ENCODE peak calls at places on chromosomes 7 and 10, in seven cellular contexts. One of them, this sample, is unnamed.

GRCh38 chr7:95330194-95331003 is 6.1 kb upstream of the PON1 start:
- DNase-seq in HepG2: no peak
- DNase-seq in osteoblast: no peak
- DNase-seq in heart right ventricle: no peak
- DNase-seq in A549: no peak
- DNase-seq in GM23248: peak; percentile 63
- DNase-seq in spleen: no peak
- DNase-seq in this sample: no peak

GRCh38 chr7:151917791-151918311 is 38.4 kb upstream of the GALNTL5 start:
- DNase-seq in HepG2: no peak
- DNase-seq in osteoblast: no peak
- DNase-seq in heart right ventricle: no peak
- DNase-seq in A549: peak; percentile 55
- DNase-seq in GM23248: peak; percentile 54
- DNase-seq in spleen: no peak
- DNase-seq in this sample: no peak

GRCh38 chr7:94222516-94222915 is 172.2 kb upstream of the COL1A2 start:
- DNase-seq in HepG2: no peak
- DNase-seq in osteoblast: no peak
- DNase-seq in heart right ventricle: no peak
- DNase-seq in A549: no peak
- DNase-seq in GM23248: peak; percentile 21
- DNase-seq in spleen: no peak
- DNase-seq in this sample: no peak

GRCh38 chr10:124296121-124296812 is 122.5 kb downstream of the OAT start:
- DNase-seq in HepG2: no peak
- DNase-seq in osteoblast: peak; percentile 75
- DNase-seq in heart right ventricle: no peak
- DNase-seq in A549: no peak
- DNase-seq in GM23248: peak; percentile 22
- DNase-seq in spleen: no peak
- DNase-seq in this sample: no peak

GRCh38 chr7:30134011-30134410 is 775 bp upstream of the MTURN start:
- DNase-seq in HepG2: no peak
- DNase-seq in osteoblast: no peak
- DNase-seq in heart right ventricle: no peak
- DNase-seq in A549: no peak
- DNase-seq in GM23248: no peak
- DNase-seq in spleen: no peak
- DNase-seq in this sample: no peak

GRCh38 chr10:45561952-45562351 is 110.6 kb downstream of the ZFAND4 start:
- DNase-seq in HepG2: no peak
- DNase-seq in osteoblast: peak; percentile 15
- DNase-seq in heart right ventricle: no peak
- DNase-seq in A549: no peak
- DNase-seq in GM23248: peak; percentile 53
- DNase-seq in spleen: no peak
- DNase-seq in this sample: no peak

GRCh38 chr10:33211123-33211878 is 123.2 kb downstream of the NRP1 start:
- DNase-seq in HepG2: no peak
- DNase-seq in osteoblast: peak; percentile 83
- DNase-seq in heart right ventricle: no peak
- DNase-seq in A549: no peak
- DNase-seq in GM23248: peak; percentile 94
- DNase-seq in spleen: no peak
- DNase-seq in this sample: no peak

GRCh38 chr10:84076047-84076388 is 63.3 kb upstream of the GHITM start:
- DNase-seq in HepG2: no peak
- DNase-seq in osteoblast: peak; percentile 82
- DNase-seq in heart right ventricle: no peak
- DNase-seq in A549: no peak
- DNase-seq in GM23248: peak; percentile 82
- DNase-seq in spleen: no peak
- DNase-seq in this sample: no peak

GRCh38 chr10:95841711-95842498 is 65.9 kb upstream of the CC2D2B start:
- DNase-seq in HepG2: peak; percentile 57
- DNase-seq in osteoblast: peak; percentile 22
- DNase-seq in heart right ventricle: peak; percentile 73
- DNase-seq in A549: peak; percentile 56
- DNase-seq in GM23248: peak; percentile 67
- DNase-seq in spleen: no peak
- DNase-seq in this sample: no peak

GRCh38 chr10:71589617-71590551 is 129.7 kb downstream of the C10orf105 start:
- DNase-seq in HepG2: peak; percentile 52
- DNase-seq in osteoblast: no peak
- DNase-seq in heart right ventricle: no peak
- DNase-seq in A549: no peak
- DNase-seq in GM23248: peak; percentile 20
- DNase-seq in spleen: no peak
- DNase-seq in this sample: no peak

GRCh38 chr7:28062197-28062988 is 118.2 kb downstream of the JAZF1 start:
- DNase-seq in HepG2: peak; percentile 40
- DNase-seq in osteoblast: peak; percentile 64
- DNase-seq in heart right ventricle: peak; percentile 54
- DNase-seq in A549: peak; percentile 81
- DNase-seq in GM23248: peak; percentile 84
- DNase-seq in spleen: peak; percentile 88
- DNase-seq in this sample: no peak

GRCh38 chr7:50552921-50553320 is 12.3 kb downstream of the DDC start:
- DNase-seq in HepG2: peak; percentile 14
- DNase-seq in osteoblast: no peak
- DNase-seq in heart right ventricle: peak; percentile 17
- DNase-seq in A549: no peak
- DNase-seq in GM23248: peak; percentile 66
- DNase-seq in spleen: no peak
- DNase-seq in this sample: no peak

GRCh38 chr7:69047166-69047760 is 551.0 kb upstream of the AUTS2 start:
- DNase-seq in HepG2: no peak
- DNase-seq in osteoblast: no peak
- DNase-seq in heart right ventricle: no peak
- DNase-seq in A549: no peak
- DNase-seq in GM23248: no peak
- DNase-seq in spleen: no peak
- DNase-seq in this sample: no peak

GRCh38 chr7:29538322-29538874 is 25.2 kb upstream of the PRR15 start:
- DNase-seq in HepG2: no peak
- DNase-seq in osteoblast: no peak
- DNase-seq in heart right ventricle: no peak
- DNase-seq in A549: no peak
- DNase-seq in GM23248: no peak
- DNase-seq in spleen: no peak
- DNase-seq in this sample: no peak

GRCh38 chr7:18119985-18120384 is 92.3 kb upstream of the PRPS1L1 start:
- DNase-seq in HepG2: no peak
- DNase-seq in osteoblast: peak; percentile 30
- DNase-seq in heart right ventricle: no peak
- DNase-seq in A549: peak; percentile 7
- DNase-seq in GM23248: peak; percentile 42
- DNase-seq in spleen: no peak
- DNase-seq in this sample: no peak

GRCh38 chr10:80410122-80410521 is 1.8 kb downstream of the PRXL2A start:
- DNase-seq in HepG2: no peak
- DNase-seq in osteoblast: peak; percentile 77
- DNase-seq in heart right ventricle: no peak
- DNase-seq in A549: no peak
- DNase-seq in GM23248: no peak
- DNase-seq in spleen: no peak
- DNase-seq in this sample: no peak

GRCh38 chr7:112453505-112454171 is 3.4 kb downstream of the IFRD1 start:
- DNase-seq in HepG2: no peak
- DNase-seq in osteoblast: peak; percentile 47
- DNase-seq in heart right ventricle: no peak
- DNase-seq in A549: peak; percentile 11
- DNase-seq in GM23248: peak; percentile 85
- DNase-seq in spleen: no peak
- DNase-seq in this sample: no peak

GRCh38 chr10:50619882-50620281 is 3.9 kb downstream of the SGMS1 start:
- DNase-seq in HepG2: no peak
- DNase-seq in osteoblast: no peak
- DNase-seq in heart right ventricle: no peak
- DNase-seq in A549: no peak
- DNase-seq in GM23248: no peak
- DNase-seq in spleen: no peak
- DNase-seq in this sample: no peak

GRCh38 chr10:133128126-133129081 is 31.6 kb upstream of the KNDC1 start:
- DNase-seq in HepG2: no peak
- DNase-seq in osteoblast: peak; percentile 74
- DNase-seq in heart right ventricle: no peak
- DNase-seq in A549: no peak
- DNase-seq in GM23248: no peak
- DNase-seq in spleen: peak; percentile 75
- DNase-seq in this sample: peak; percentile 48

GRCh38 chr10:84845628-84846261 is 517.4 kb downstream of the CCSER2 start:
- DNase-seq in HepG2: peak; percentile 35
- DNase-seq in osteoblast: no peak
- DNase-seq in heart right ventricle: no peak
- DNase-seq in A549: peak; percentile 27
- DNase-seq in GM23248: no peak
- DNase-seq in spleen: no peak
- DNase-seq in this sample: no peak

GRCh38 chr7:36265720-36266119 is 112.7 kb downstream of the EEPD1 start:
- DNase-seq in HepG2: peak; percentile 40
- DNase-seq in osteoblast: no peak
- DNase-seq in heart right ventricle: peak; percentile 42
- DNase-seq in A549: no peak
- DNase-seq in GM23248: no peak
- DNase-seq in spleen: no peak
- DNase-seq in this sample: no peak
- H3K4me1 ChIP-seq in HepG2: peaks cover 65% of the 10 kb centered on the region
- H3K4me1 ChIP-seq in osteoblast: peaks cover 11% of the 10 kb centered on the region
- H3K4me1 ChIP-seq in heart right ventricle: no peaks in the 10 kb centered on the region
- H3K4me1 ChIP-seq in A549: peaks cover 67% of the 10 kb centered on the region
- H3K4me1 ChIP-seq in GM23248: peaks cover 22% of the 10 kb centered on the region
- H3K4me1 ChIP-seq in spleen: peaks cover 43% of the 10 kb centered on the region
- H3K4me1 ChIP-seq in this sample: peaks cover 10% of the 10 kb centered on the region

GRCh38 chr10:98294270-98294627 is 26.3 kb upstream of the LOXL4 start:
- DNase-seq in HepG2: no peak
- DNase-seq in osteoblast: no peak
- DNase-seq in heart right ventricle: no peak
- DNase-seq in A549: no peak
- DNase-seq in GM23248: no peak
- DNase-seq in spleen: no peak
- DNase-seq in this sample: no peak

GRCh38 chr10:98296514-98296913 is 28.5 kb upstream of the LOXL4 start:
- DNase-seq in HepG2: no peak
- DNase-seq in osteoblast: no peak
- DNase-seq in heart right ventricle: no peak
- DNase-seq in A549: no peak
- DNase-seq in GM23248: peak; percentile 42
- DNase-seq in spleen: no peak
- DNase-seq in this sample: no peak

GRCh38 chr10:98293550-98294269 is 25.7 kb upstream of the LOXL4 start:
- DNase-seq in HepG2: no peak
- DNase-seq in osteoblast: no peak
- DNase-seq in heart right ventricle: peak; percentile 60
- DNase-seq in A549: no peak
- DNase-seq in GM23248: peak; percentile 71
- DNase-seq in spleen: no peak
- DNase-seq in this sample: no peak

GRCh38 chr10:98295907-98296306 is 27.9 kb upstream of the LOXL4 start:
- DNase-seq in HepG2: no peak
- DNase-seq in osteoblast: no peak
- DNase-seq in heart right ventricle: no peak
- DNase-seq in A549: no peak
- DNase-seq in GM23248: peak; percentile 80
- DNase-seq in spleen: no peak
- DNase-seq in this sample: peak; percentile 35

GRCh38 chr10:98295401-98295811 is 27.4 kb upstream of the LOXL4 start:
- DNase-seq in HepG2: no peak
- DNase-seq in osteoblast: no peak
- DNase-seq in heart right ventricle: no peak
- DNase-seq in A549: no peak
- DNase-seq in GM23248: peak; percentile 48
- DNase-seq in spleen: no peak
- DNase-seq in this sample: no peak
- H3K4me1 ChIP-seq in HepG2: peaks cover 12% of the 10 kb centered on the region
- H3K4me1 ChIP-seq in osteoblast: peaks cover 17% of the 10 kb centered on the region
- H3K4me1 ChIP-seq in heart right ventricle: peaks cover 4% of the 10 kb centered on the region
- H3K4me1 ChIP-seq in A549: no peaks in the 10 kb centered on the region
- H3K4me1 ChIP-seq in GM23248: peaks cover 32% of the 10 kb centered on the region
- H3K4me1 ChIP-seq in spleen: no peaks in the 10 kb centered on the region
- H3K4me1 ChIP-seq in this sample: peaks cover 5% of the 10 kb centered on the region

DNA sequence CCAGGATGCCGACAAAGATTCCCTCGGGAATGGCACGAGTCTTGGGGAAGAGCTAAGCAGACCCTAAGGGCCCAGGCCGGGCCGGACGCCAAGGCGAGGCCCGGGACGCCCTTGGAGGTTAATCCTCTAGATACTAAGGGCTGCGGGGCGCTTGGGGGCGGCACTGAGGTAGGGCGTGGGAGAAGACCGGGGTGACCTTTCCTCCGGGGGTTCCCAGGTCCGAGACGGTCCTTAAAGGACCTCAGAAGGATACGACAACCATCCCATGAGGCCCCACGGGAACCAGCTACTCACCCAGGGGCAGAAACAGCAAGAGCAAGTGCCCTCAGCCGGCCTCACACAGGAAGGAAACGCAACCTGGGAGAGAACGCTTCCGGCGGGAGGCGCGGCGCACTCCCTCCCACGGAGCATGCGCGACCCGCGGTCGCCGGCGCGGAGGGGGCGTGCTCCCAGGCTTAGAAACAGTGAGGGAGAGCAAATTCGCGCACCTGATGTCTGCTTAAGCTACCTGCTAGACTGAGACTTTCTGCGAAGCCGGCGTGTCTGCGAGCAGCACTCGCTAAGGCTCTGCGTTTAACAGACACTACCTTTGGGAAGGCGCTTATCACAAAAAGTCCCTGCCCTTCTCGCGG is at the start of gene ATAD1:
- DNase-seq in HepG2: peak; percentile 86
- DNase-seq in osteoblast: peak; percentile 90
- DNase-seq in heart right ventricle: peak; percentile 82
- DNase-seq in A549: peak; percentile 93
- DNase-seq in GM23248: peak; percentile 92
- DNase-seq in spleen: peak; percentile 96
- DNase-seq in this sample: peak; percentile 77
- H3K4me1 ChIP-seq in HepG2: peaks cover 32% of the 10 kb centered on the region
- H3K4me1 ChIP-seq in osteoblast: peaks cover 12% of the 10 kb centered on the region
- H3K4me1 ChIP-seq in heart right ventricle: no peaks in the 10 kb centered on the region
- H3K4me1 ChIP-seq in A549: peaks cover 35% of the 10 kb centered on the region
- H3K4me1 ChIP-seq in GM23248: peaks cover 27% of the 10 kb centered on the region
- H3K4me1 ChIP-seq in spleen: peaks cover 32% of the 10 kb centered on the region
- H3K4me1 ChIP-seq in this sample: no peaks in the 10 kb centered on the region

DNA sequence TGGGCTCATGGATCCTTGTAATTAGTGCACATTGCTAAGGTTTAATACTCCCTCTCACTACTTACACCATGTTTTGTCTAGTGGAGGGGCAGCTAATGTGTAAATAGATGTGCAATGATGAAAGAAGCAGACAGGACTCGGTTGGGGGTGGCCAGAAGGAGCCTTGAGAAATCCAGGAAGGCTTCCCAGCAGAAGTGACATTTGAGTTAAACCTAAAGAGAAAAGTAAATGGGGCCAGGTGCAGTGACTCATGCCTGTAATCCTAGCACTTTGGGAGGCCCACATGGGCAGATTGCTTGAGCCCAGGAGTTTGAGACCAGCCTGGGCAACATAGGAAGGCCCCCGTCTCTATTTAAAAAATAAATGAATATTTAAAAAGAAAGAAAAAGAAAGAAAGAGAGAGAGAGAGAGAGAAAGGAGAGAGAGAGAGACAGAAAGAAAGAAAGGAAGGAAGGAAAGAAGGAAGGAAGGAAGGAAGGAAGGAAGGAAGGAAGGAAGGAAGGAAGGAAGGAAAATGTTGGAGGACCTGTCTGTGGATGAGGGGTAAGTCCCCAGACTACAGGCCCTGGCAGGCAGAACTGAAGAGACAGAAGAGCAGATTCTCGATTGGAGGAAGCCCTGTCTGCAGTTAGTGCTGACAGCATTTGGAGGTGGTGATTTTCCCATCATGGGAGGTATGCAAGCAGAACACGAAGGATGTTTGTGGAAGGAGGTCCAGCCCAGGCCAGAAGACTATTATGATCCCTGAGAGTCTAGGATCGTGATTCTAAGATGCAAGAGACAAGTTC is 3.6 kb downstream of the ELN start:
- DNase-seq in HepG2: no peak
- DNase-seq in osteoblast: peak; percentile 32
- DNase-seq in heart right ventricle: no peak
- DNase-seq in A549: no peak
- DNase-seq in GM23248: no peak
- DNase-seq in spleen: no peak
- DNase-seq in this sample: no peak
- H3K4me1 ChIP-seq in HepG2: peaks cover 17% of the 10 kb centered on the region
- H3K4me1 ChIP-seq in osteoblast: peaks cover 18% of the 10 kb centered on the region
- H3K4me1 ChIP-seq in heart right ventricle: peaks cover 18% of the 10 kb centered on the region
- H3K4me1 ChIP-seq in A549: peaks cover 11% of the 10 kb centered on the region
- H3K4me1 ChIP-seq in GM23248: peaks cover 36% of the 10 kb centered on the region
- H3K4me1 ChIP-seq in spleen: peaks cover 16% of the 10 kb centered on the region
- H3K4me1 ChIP-seq in this sample: no peaks in the 10 kb centered on the region

This sample was measured in breast epithelium.